ENCODE peak calls at places on chromosomes 12 and 14, in five cellular contexts. L is K562, C is GM12878, E is HepG2, P is H1. H is an unnamed sample.

GRCh38 chr12:117863004-117863709 is 105.6 kb downstream of the KSR2 start:
- DNase-seq in L (no peak), C (no peak), E (no peak), P (no peak), H (no peak)

GRCh38 chr12:15601210-15601800 is 187.9 kb downstream of the EPS8 start:
- DNase-seq in L (no peak), C (no peak), E (no peak), P (no peak), H (no peak)

GRCh38 chr14:99521176-99522024 is 40.2 kb downstream of the CCNK start:
- DNase-seq in L (no peak), C (no peak), E (no peak), P (no peak), H (no peak)

GRCh38 chr12:57611116-57611809 is at the start of gene ARHGEF25:
- DNase-seq in L (peak; percentile 95), C (no peak), E (peak; percentile 41), P (no peak), H (peak; percentile 79)

GRCh38 chr12:23055004-23055403 is 430.0 kb downstream of the ETNK1 start:
- DNase-seq in L (peak; percentile 14), C (no peak), E (peak; percentile 24), P (peak; percentile 38), H (no peak)

GRCh38 chr14:84162658-84163057 is 1367.3 kb upstream of the FLRT2 start:
- DNase-seq in L (no peak), C (no peak), E (no peak), P (no peak), H (no peak)

GRCh38 chr14:101789222-101789621 is 27.7 kb downstream of the PPP2R5C start:
- DNase-seq in L (no peak), C (no peak), E (no peak), P (no peak), H (no peak)

GRCh38 chr14:73717998-73718741 is 4.0 kb upstream of the PNMA1 start:
- DNase-seq in L (no peak), C (no peak), E (no peak), P (no peak), H (no peak)

GRCh38 chr12:14545144-14546124 is 22.2 kb downstream of the PLBD1 start:
- DNase-seq in L (no peak), C (no peak), E (no peak), P (no peak), H (no peak)

GRCh38 chr12:124073636-124074035 is 100.6 kb downstream of the ZNF664 start:
- DNase-seq in L (no peak), C (no peak), E (no peak), P (no peak), H (no peak)

GRCh38 chr12:6697584-6698351 is 2.8 kb downstream of the PIANP start:
- DNase-seq in L (peak; percentile 51), C (no peak), E (peak; percentile 45), P (no peak), H (no peak)

GRCh38 chr14:104845834-104846441 is 19.1 kb upstream of the CEP170B start:
- DNase-seq in L (peak; percentile 2), C (no peak), E (peak; percentile 37), P (no peak), H (no peak)

GRCh38 chr14:90539996-90540395 is 143.2 kb downstream of the CALM1 start:
- DNase-seq in L (no peak), C (no peak), E (no peak), P (no peak), H (no peak)

GRCh38 chr12:6418796-6419195 is 26.0 kb upstream of the CD27 start:
- DNase-seq in L (no peak), C (no peak), E (no peak), P (no peak), H (no peak)

GRCh38 chr14:74965770-74966153 is 10.4 kb upstream of the PGF start:
- DNase-seq in L (no peak), C (no peak), E (no peak), P (no peak), H (no peak)

GRCh38 chr14:92489394-92490238 is 24.0 kb upstream of the RIN3 start:
- DNase-seq in L (no peak), C (no peak), E (no peak), P (no peak), H (no peak)

GRCh38 chr12:127819066-127819465 is 447.9 kb upstream of the TMEM132C start:
- DNase-seq in L (no peak), C (no peak), E (no peak), P (no peak), H (no peak)

GRCh38 chr14:65419593-65420252 is 7.2 kb downstream of the FUT8 start:
- DNase-seq in L (no peak), C (no peak), E (no peak), P (no peak), H (no peak)

GRCh38 chr12:107669946-107670345 is 15.7 kb upstream of the PWP1 start:
- DNase-seq in L (no peak), C (no peak), E (no peak), P (no peak), H (no peak)

GRCh38 chr14:56686416-56686815 is 106.8 kb downstream of the TMEM260 start:
- DNase-seq in L (no peak), C (no peak), E (peak; percentile 6), P (peak; percentile 31), H (no peak)

GRCh38 chr12:51819851-51820720 is 28.4 kb downstream of the FIGNL2 start:
- DNase-seq in L (no peak), C (no peak), E (no peak), P (no peak), H (no peak)

GRCh38 chr12:48072266-48072665 is 33.6 kb downstream of the SENP1 start:
- DNase-seq in L (no peak), C (no peak), E (no peak), P (no peak), H (no peak)

GRCh38 chr12:101019193-101019592 is 190.8 kb downstream of the SLC5A8 start:
- DNase-seq in L (no peak), C (no peak), E (no peak), P (no peak), H (no peak)

GRCh38 chr12:46177842-46178608 is 90.8 kb downstream of the SLC38A1 start:
- DNase-seq in L (no peak), C (peak; percentile 58), E (no peak), P (no peak), H (no peak)

GRCh38 chr12:90978117-90978770 is 23.3 kb upstream of the CCER1 start:
- DNase-seq in L (peak; percentile 9), C (peak; percentile 11), E (peak; percentile 16), P (no peak), H (no peak)

GRCh38 chr12:103503546-103504480 is 8.0 kb upstream of the C12orf42 start:
- DNase-seq in L (peak; percentile 12), C (no peak), E (peak; percentile 13), P (no peak), H (no peak)

GRCh38 chr14:33026850-33027420 is 88.3 kb downstream of the NPAS3 start:
- DNase-seq in L (no peak), C (no peak), E (no peak), P (no peak), H (no peak)

GRCh38 chr14:54169254-54169924 is 212.8 kb upstream of the BMP4 start:
- DNase-seq in L (no peak), C (no peak), E (no peak), P (no peak), H (no peak)

GRCh38 chr14:99724196-99724891 is 40.2 kb downstream of the CYP46A1 start:
- DNase-seq in L (no peak), C (no peak), E (no peak), P (no peak), H (no peak)

GRCh38 chr12:116266220-116266619 is 11.3 kb downstream of the MED13L start:
- DNase-seq in L (no peak), C (no peak), E (no peak), P (no peak), H (no peak)

DNA sequence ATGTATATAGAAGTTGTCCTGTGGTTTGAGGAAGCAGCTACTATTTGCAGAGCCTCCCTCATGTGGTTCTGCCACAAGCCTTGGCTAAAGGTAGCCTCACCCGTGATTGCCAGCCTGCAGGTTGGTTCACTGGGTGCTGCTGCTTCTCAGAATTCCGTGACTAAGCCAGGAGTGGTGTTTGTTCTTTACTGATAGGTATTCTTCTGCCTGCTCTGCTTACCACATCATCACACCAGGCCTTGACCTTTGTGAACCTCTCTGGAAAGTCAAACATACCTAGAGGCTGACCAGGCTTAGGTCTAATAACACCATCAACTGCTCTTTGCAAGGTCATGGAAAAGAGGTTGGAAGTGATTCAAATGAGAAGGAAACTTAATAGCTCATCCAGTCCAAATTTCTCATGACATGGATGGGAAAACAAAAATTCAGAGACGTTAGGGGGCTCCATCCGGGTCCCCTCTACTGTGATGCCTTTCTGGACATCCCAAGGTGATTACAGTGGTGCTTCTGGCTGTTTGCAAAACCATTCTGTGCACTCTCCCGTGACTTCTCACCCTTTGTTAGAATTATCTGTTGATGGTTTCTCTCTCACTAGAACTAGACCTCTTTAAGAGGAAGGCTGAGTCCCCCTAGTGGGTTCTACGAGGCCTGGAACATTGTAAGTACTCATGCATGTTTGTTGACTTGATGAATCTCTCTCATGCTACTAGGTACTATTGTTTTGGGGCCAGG is 8.5 kb upstream of the SOCS2 start:
- DNase-seq in L (peak; percentile 45), C (no peak), E (peak; percentile 100), P (no peak), H (no peak)
- TF ChIP-seq POLR2AphosphoS5 in L (no peak), C (no peak), E (no peak), P (no peak), H (no peak)

GRCh38 chr12:53966070-53966384 is 6.9 kb upstream of the HOXC11 start:
- DNase-seq in L (no peak), C (no peak), E (no peak), P (no peak), H (no peak)

GRCh38 chr12:53963005-53963404 is 8.3 kb downstream of the HOXC12 start:
- DNase-seq in L (no peak), C (no peak), E (no peak), P (no peak), H (no peak)

GRCh38 chr12:53964315-53964713 is 8.6 kb upstream of the HOXC11 start:
- DNase-seq in L (no peak), C (no peak), E (no peak), P (no peak), H (no peak)

GRCh38 chr12:53965251-53966069 is 7.5 kb upstream of the HOXC11 start:
- DNase-seq in L (no peak), C (no peak), E (no peak), P (no peak), H (no peak)

GRCh38 chr12:53963434-53964314 is 9.0 kb downstream of the HOXC12 start:
- DNase-seq in L (peak; percentile 65), C (no peak), E (no peak), P (no peak), H (no peak)
- TF ChIP-seq TAF1 in L (no peak), C (no peak), E (no peak), P (no peak), H (no peak)

GRCh38 chr12:120090626-120091295 is 25.8 kb downstream of the RAB35 start:
- DNase-seq in L (no peak), C (no peak), E (no peak), P (no peak), H (no peak)
- TF ChIP-seq POLR2A in L (no peak), C (peak; percentile 24), E (no peak), P (no peak), H (no peak)

DNA sequence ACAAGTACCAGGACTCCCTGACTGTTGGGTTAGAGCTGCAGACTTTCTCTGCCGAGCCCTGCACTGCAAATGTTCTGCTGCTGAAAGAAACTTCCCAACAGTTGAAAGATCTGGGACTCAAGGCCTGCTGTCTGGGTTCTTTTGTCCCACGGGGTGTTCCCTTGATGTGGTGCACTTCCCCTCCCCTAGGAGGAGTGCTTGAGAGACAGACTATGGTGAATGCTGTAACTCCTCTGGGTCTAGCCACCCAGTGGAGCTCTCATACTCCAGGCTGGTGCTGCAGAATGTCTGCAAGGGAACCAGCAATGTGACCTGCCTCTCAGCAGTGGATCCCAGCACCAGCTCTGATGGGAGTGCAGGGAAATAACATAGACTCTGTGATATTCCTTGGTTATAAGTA is 129.2 kb upstream of the SLCO1B1 start:
- DNase-seq in L (no peak), C (no peak), E (no peak), P (no peak), H (no peak)
- TF ChIP-seq POLR2AphosphoS5 in L (no peak), C (no peak), E (no peak), P (no peak), H (no peak)